ENCODE peak calls at places on chromosome 2, in nine cellular contexts. S is breast epithelium, U is tibial nerve, E is IMR-90, R is adrenal gland, Z is right lobe of liver, W is A549, L is Peyer's patch, I is HCT116. N is an unnamed sample.

GRCh38 chr2:212735648-212736047 is 197.0 kb upstream of the ERBB4 start:
- DNase-seq in S (no peak), U (no peak), E (no peak), R (no peak), Z (no peak), W (no peak), L (no peak), I (no peak), N (no peak)

GRCh38 chr2:43340066-43340465 is 113.7 kb upstream of the ZFP36L2 start:
- DNase-seq in S (no peak), U (no peak), E (peak; percentile 78), R (peak; percentile 19), Z (no peak), W (peak; percentile 13), L (no peak), I (no peak), N (no peak)

GRCh38 chr2:37586663-37587409 is 84.6 kb downstream of the CDC42EP3 start:
- DNase-seq in S (no peak), U (no peak), E (no peak), R (no peak), Z (no peak), W (no peak), L (no peak), I (no peak), N (no peak)

GRCh38 chr2:160308476-160308875 is 108.4 kb upstream of the ITGB6 start:
- DNase-seq in S (no peak), U (no peak), E (no peak), R (no peak), Z (no peak), W (no peak), L (no peak), I (no peak), N (no peak)

GRCh38 chr2:70959851-70960832 is 18.3 kb upstream of the ANKRD53 start:
- DNase-seq in S (peak; percentile 36), U (no peak), E (no peak), R (no peak), Z (no peak), W (no peak), L (no peak), I (no peak), N (peak; percentile 92)

GRCh38 chr2:20168727-20169696 is 55.9 kb downstream of the SDC1 start:
- DNase-seq in S (no peak), U (no peak), E (no peak), R (no peak), Z (no peak), W (no peak), L (no peak), I (no peak), N (no peak)

GRCh38 chr2:228628682-228629081 is 447.2 kb upstream of the SPHKAP start:
- DNase-seq in S (no peak), U (no peak), E (no peak), R (no peak), Z (no peak), W (no peak), L (no peak), I (no peak), N (no peak)

GRCh38 chr2:55846426-55846825 is 77.2 kb downstream of the EFEMP1 start:
- DNase-seq in S (no peak), U (no peak), E (no peak), R (no peak), Z (no peak), W (no peak), L (no peak), I (no peak), N (no peak)

DNA sequence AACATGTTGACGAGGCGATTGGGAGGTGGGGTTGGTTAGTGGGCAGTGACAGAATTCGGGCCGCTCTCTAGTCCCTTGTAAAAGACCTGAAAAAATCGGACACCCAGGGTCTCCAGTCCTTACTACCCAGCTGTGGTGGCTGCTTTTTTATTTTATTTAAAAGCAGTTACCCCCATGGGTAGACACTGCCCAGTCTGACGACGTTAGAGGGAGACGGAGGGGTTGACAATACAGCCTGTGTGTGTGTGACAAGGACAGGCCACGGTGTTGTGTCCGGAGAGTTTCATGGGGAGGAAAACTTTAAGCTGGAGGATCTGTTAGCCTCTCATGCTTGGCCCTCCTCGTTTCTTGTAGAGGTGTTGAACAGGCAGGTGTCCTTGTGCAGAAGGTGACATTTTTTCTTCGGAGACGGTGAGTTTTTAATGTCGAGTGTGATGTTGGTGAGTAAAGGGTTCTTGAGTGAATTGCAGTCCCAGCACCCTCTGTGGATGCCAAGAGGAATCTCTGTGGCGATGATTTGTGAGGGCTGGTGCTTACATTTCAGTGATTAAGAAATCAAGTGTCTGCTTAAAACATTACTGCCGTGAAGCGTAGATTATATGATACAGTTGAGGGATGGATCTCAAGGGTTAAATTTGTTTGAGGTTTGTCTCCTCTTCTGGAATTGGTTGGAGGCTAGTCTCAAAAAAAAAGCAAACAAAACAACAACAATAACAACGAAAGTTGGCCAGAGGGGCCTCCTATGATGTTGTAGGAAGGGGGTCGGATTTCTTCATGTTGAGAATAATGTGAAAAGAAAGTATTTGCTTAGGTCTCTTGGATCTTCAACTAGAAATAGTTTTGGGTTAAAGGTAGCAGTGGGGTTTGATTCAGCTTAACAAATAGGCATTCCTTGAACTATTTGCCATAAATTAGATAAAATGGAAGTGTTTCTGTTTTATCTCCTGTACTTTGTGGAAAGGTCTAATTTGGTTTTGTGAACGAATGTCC is 1.5 kb downstream of the NCOA1 start:
- DNase-seq in S (no peak), U (peak; percentile 41), E (no peak), R (peak; percentile 36), Z (no peak), W (no peak), L (no peak), I (no peak), N (no peak)
- H3K27ac ChIP-seq in S (peak overlapping the region; percentile 99), U (peak overlapping the region; percentile 91), E (no peak overlapping the region), R (peak overlapping the region; percentile 99), Z (peak overlapping the region; percentile 84), W (peak overlapping the region; percentile 94), L (peak overlapping the region; percentile 75), I (no peak overlapping the region), N (peak overlapping the region; percentile 94)

DNA sequence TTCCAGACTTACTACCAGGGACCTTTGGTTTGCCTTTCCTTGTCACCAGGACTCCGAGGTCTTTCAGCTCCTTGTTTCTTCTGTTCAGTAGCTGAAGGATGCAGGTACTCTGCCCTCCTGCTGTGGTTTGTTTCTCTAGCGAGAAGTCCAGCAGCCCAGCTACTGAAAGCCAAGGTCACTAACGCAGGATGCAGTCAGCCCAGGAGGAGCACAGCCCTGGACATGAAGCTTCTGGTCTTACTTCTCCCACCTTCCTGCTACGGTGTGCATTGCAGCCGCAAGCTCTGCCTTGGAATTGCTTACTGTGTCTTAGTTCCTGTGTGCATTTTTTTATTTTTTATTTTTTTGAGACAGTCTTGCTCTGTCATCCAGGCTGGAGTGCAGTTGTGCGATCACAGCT is 62.4 kb downstream of the DGKD start:
- DNase-seq in S (no peak), U (no peak), E (no peak), R (peak; percentile 45), Z (no peak), W (no peak), L (no peak), I (no peak), N (no peak)
- TF ChIP-seq POLR2A in S (no peak), U (no peak), E (no peak), R (no peak), Z (no peak), W (no peak), L (no peak), I (no peak), N (no peak)

GRCh38 chr2:45570671-45571334 is 40.3 kb downstream of the SRBD1 start:
- DNase-seq in S (no peak), U (no peak), E (peak; percentile 32), R (no peak), Z (no peak), W (no peak), L (no peak), I (no peak), N (no peak)

GRCh38 chr2:45567288-45567963 is 43.6 kb downstream of the SRBD1 start:
- DNase-seq in S (no peak), U (no peak), E (no peak), R (no peak), Z (no peak), W (no peak), L (no peak), I (no peak), N (no peak)

GRCh38 chr2:45571940-45572339 is 39.1 kb downstream of the SRBD1 start:
- DNase-seq in S (no peak), U (no peak), E (no peak), R (no peak), Z (no peak), W (no peak), L (no peak), I (no peak), N (no peak)

GRCh38 chr2:45567974-45568789 is 42.9 kb downstream of the SRBD1 start:
- DNase-seq in S (no peak), U (no peak), E (peak; percentile 7), R (no peak), Z (no peak), W (no peak), L (no peak), I (no peak), N (no peak)

DNA sequence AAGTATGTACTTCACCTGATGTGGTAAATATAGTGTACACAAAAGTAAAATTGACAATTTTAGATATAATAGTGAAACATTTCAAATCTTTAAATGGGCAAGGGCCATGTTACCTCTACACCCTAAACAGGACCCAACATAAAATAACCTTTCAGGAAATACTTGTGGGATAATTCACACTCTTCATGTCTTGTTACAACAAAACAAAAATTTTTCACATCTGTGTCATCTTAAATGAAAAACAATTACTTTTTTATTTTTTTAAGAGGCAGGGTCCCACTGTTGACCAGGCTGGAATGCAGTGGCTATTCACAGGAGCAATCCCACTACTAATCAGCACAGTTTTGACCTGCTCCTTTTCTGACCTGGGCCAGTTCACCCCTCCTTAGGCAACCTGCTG is 42.1 kb downstream of the SRBD1 start:
- DNase-seq in S (no peak), U (no peak), E (no peak), R (no peak), Z (no peak), W (no peak), L (no peak), I (no peak), N (no peak)
- H3K27ac ChIP-seq in S (no peak overlapping the region), U (no peak overlapping the region), E (no peak overlapping the region), R (no peak overlapping the region), Z (no peak overlapping the region), W (no peak overlapping the region), L (no peak overlapping the region), I (no peak overlapping the region), N (no peak overlapping the region)

DNA sequence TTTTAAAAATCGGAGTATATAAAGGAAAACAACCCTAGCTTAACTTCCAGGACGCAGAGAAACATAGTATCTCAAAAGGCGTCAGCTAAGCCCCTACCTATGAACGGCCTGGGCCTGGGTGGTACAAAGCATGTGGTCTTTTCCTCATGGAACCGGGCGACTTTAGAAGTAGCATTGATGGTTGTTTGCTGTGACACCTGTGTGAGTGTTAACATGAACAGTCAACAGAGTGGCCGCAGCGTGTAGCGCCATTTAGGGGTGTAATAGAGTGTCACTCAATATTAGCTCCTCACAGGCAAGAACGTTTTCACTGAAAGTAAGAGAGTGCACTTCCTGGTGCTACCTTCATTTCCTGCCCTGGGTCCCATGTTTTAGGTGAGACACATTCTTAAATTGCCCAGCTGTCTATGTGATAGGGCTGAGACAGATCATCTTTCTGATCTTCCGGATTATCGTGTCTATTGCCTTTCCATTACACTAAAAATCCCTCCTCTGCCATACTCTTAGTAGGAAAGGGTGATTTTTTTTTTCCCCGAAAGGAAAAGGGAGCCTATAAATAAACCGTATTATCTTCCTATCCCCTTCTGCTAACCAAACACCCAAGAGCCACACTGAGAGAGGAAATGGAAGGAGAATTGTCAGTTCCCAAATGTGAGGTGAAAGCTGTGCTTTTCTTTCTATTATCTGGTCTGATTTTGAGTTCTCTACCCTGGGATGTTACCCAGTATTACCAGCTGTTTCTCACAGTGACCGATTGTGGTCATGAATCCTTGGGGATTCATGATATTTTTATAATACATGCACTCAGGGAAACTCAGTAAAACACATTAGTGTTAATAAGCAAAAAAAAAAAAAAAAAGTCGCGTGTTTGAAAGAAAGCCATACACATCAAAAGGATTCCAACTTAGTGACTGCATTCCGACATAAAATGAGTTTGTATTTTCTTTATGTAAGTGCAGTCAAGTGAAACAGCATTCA is 1.4 kb downstream of the GORASP2 start:
- DNase-seq in S (no peak), U (peak; percentile 19), E (peak; percentile 17), R (peak; percentile 33), Z (no peak), W (peak; percentile 70), L (peak; percentile 44), I (peak; percentile 59), N (no peak)
- TF ChIP-seq POLR2A in S (no peak), U (no peak), E (no peak), R (no peak), Z (no peak), W (no peak), L (no peak), I (no peak), N (no peak)

N was measured in vagina.